ENCODE peak calls at places on chromosomes 13 and 19, in ten cellular contexts. T, N, B, F, Y, A, C, Z, S and R are unnamed samples.

GRCh38 chr19:39001016-39001415 is 25.5 kb upstream of the FBXO17 start:
- DNase-seq in T (no peak), C (no peak), S (no peak), Y (no peak), F (no peak), B (no peak), Z (no peak), N (no peak), A (no peak), R (no peak)

GRCh38 chr19:45153339-45154063 is 7.3 kb downstream of the NKPD1 start:
- DNase-seq in Z (peak; percentile 33), S (no peak), N (no peak), C (peak; percentile 78), B (peak; percentile 85), F (peak; percentile 39), A (peak; percentile 55), T (peak; percentile 34), Y (peak; percentile 46), R (no peak)

GRCh38 chr19:47284324-47284899 is 9.7 kb downstream of the INAFM1 start:
- DNase-seq in N (peak; percentile 89), Z (no peak), F (peak; percentile 51), Y (no peak), S (peak; percentile 77), B (peak; percentile 61), C (no peak), T (peak; percentile 75), A (peak; percentile 91), R (peak; percentile 60)

GRCh38 chr13:96044238-96044637 is 9.0 kb downstream of the UGGT2 start:
- DNase-seq in Y (no peak), T (no peak), F (no peak), S (no peak), B (no peak), N (no peak), A (no peak), C (no peak), Z (no peak), R (no peak)

GRCh38 chr19:2132731-2133490 is 18.5 kb downstream of the AP3D1 start:
- DNase-seq in C (no peak), B (no peak), Y (no peak), F (no peak), Z (no peak), A (no peak), S (no peak), T (no peak), N (no peak), R (no peak)

GRCh38 chr13:55553736-55554135 is 1587.0 kb upstream of the PRR20A start:
- DNase-seq in T (no peak), N (no peak), S (no peak), F (no peak), Y (no peak), Z (no peak), A (no peak), B (no peak), C (no peak), R (no peak)

GRCh38 chr19:48400018-48400742 is 6.7 kb downstream of the GRIN2D start:
- DNase-seq in T (peak; percentile 91), Z (peak; percentile 37), F (peak; percentile 49), C (peak; percentile 90), Y (peak; percentile 46), B (peak; percentile 75), S (peak; percentile 89), N (peak; percentile 51), A (peak; percentile 73), R (peak; percentile 77)

GRCh38 chr19:33719366-33720154 is 77.1 kb upstream of the KCTD15 start:
- DNase-seq in Z (no peak), S (no peak), F (no peak), Y (no peak), B (no peak), N (no peak), T (no peak), A (no peak), C (no peak), R (no peak)

GRCh38 chr19:13132471-13133166 is 14.6 kb downstream of the NACC1 start:
- DNase-seq in A (peak; percentile 76), N (no peak), Y (no peak), S (no peak), F (peak; percentile 79), B (no peak), C (no peak), T (peak; percentile 70), Z (no peak), R (peak; percentile 84)

GRCh38 chr13:72698164-72698563 is 29.3 kb downstream of the MZT1 start:
- DNase-seq in B (no peak), A (no peak), F (no peak), N (no peak), T (peak; percentile 15), C (no peak), Z (no peak), Y (no peak), S (no peak), R (no peak)

DNA sequence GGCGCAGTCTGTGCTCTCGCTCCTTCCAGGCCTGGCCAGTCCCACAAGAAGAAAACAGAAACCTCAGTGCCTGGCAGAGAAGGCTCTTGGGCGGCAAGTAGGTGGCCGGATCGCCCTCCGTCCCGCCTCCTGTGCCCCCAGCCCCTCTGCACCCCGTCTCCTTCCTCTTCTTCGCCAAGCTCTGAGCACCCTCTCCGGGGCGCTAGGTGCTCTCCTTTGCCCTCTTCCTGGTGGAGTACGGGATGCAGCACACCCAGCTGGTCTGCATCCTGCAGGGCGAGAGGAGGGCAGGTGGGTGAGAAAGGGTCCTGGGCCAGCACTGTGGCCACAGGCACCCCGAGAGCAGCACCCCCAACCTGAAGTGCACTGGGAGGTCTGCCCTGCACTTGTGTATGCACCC is 17.3 kb downstream of the C13orf46 start:
- DNase-seq in S (no peak), Y (peak; percentile 14), N (no peak), Z (no peak), A (no peak), T (no peak), C (no peak), B (no peak), F (no peak), R (no peak)
- TF ChIP-seq CTCF in S (no peak), Y (no peak), N (no peak), Z (no peak), A (no peak), T (no peak), C (no peak), B (no peak), F (no peak), R (no peak)

DNA sequence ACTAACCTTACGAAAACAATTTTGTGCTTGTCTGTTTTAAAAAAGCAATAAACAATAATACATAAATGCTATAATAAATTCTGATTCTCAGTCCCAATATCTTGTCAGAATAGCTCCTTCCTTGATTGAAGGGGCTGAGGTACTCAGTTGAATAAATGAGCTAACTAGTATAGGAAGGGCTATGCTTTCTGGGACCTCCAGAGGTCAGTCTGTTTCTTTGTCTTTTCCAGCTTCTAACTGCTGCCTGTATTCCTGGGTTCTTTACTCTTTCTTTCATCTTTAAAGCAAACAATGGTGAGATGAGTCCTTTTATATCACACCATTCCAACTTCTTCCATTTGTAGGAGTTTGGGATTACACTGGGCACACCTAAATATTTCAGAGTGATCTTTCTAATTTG is 1297.0 kb upstream of the ATXN8OS start:
- DNase-seq in Z (no peak), T (no peak), B (peak; percentile 57), Y (no peak), S (peak; percentile 2), C (no peak), N (no peak), F (no peak), A (peak; percentile 12), R (no peak)
- TF ChIP-seq CTCF in Z (no peak), T (no peak), B (peak; percentile 61), Y (no peak), S (no peak), C (peak; percentile 13), N (no peak), F (no peak), A (peak; percentile 24), R (no peak)

DNA sequence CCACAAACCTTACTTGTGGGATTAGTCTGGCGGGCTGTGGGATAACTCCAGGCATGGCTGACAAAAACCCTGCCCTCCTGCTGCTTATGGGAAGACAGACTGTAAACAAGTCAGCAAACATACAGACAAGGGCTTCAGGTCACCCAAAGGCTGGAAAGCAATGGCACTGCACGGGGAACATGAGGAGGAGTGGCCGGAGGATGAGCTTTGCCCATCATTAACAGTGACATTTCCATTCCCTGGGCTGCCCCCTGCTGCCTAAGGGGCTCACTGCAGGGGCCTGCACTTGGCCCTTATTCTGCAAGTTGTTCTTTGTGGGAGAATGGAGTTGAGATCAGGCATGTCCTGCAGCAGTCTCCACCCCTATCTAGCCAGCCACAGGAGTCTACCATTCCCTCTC is 91.3 kb downstream of the UQCRFS1 start:
- DNase-seq in C (peak; percentile 70), N (peak; percentile 30), S (peak; percentile 31), T (peak; percentile 19), F (peak; percentile 14), B (peak; percentile 39), Z (no peak), A (peak; percentile 16), Y (no peak), R (no peak)
- TF ChIP-seq CTCF in C (peak; percentile 65), N (no peak), S (peak; percentile 9), T (peak; percentile 53), F (peak; percentile 36), B (peak; percentile 59), Z (no peak), A (peak; percentile 49), Y (no peak), R (peak; percentile 74)

GRCh38 chr13:77000475-77000874 is 8.6 kb downstream of the CLN5 start:
- DNase-seq in C (no peak), Y (no peak), B (no peak), N (no peak), S (no peak), F (no peak), A (peak; percentile 31), Z (no peak), T (no peak), R (no peak)

GRCh38 chr13:77001540-77001939 is 9.7 kb downstream of the CLN5 start:
- DNase-seq in S (no peak), Z (no peak), B (no peak), N (no peak), A (no peak), F (no peak), C (no peak), T (no peak), Y (no peak), R (no peak)

GRCh38 chr13:77002590-77003190 is 10.8 kb downstream of the CLN5 start:
- DNase-seq in N (no peak), F (no peak), S (peak; percentile 22), C (no peak), T (peak; percentile 53), Y (no peak), B (peak; percentile 40), A (peak; percentile 53), Z (no peak), R (peak; percentile 45)

GRCh38 chr13:77001963-77002587 is 10.2 kb downstream of the CLN5 start:
- DNase-seq in F (no peak), T (no peak), Y (no peak), N (no peak), Z (no peak), A (no peak), C (no peak), B (no peak), S (no peak), R (no peak)
- TF ChIP-seq CTCF in F (no peak), T (no peak), Y (no peak), N (no peak), Z (no peak), A (no peak), C (no peak), B (no peak), S (no peak), R (no peak)

DNA sequence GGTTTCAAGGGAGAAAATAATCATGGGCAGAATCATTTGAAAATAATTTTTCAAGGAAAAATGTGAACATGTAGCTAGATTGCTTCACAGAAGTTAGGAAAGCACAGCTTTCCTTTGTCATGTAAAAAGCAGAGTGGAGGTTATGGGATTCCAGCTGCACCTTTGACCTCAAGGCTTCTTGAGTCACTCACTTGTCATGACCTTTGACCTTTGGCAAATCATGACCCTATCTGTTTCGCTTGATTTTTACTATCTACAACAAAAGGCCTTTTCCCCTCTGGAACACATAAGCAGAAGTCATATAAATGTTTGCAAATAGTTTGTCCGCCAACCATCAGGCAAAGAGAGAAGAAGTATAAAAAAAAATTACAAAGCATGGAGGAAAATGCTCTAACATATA is 210.7 kb upstream of the MIR17HG start:
- DNase-seq in N (no peak), B (peak; percentile 67), Z (no peak), T (no peak), C (no peak), Y (no peak), S (no peak), A (no peak), F (no peak), R (no peak)
- TF ChIP-seq CTCF in N (no peak), B (no peak), Z (no peak), T (no peak), C (no peak), Y (no peak), S (no peak), A (no peak), F (no peak), R (no peak)